ENCODE peak calls at places on chromosomes 13 and 19, in eight cellular contexts. One of them, this sample, is unnamed.

GRCh38 chr19:7196721-7197168 is 97.5 kb downstream of the INSR start:
- DNase-seq in HL-60: no peak
- DNase-seq in foreskin fibroblast: no peak
- DNase-seq in fibroblast of lung: peak
- DNase-seq in HCT116: no peak
- DNase-seq in astrocyte of the cerebellum: no peak
- DNase-seq in cardiac fibroblast: peak
- DNase-seq in cardiac muscle cell: no peak
- DNase-seq in this sample: no peak

GRCh38 chr13:35475960-35476943 is at the start of gene MAB21L1:
- DNase-seq in foreskin fibroblast: peak
- DNase-seq in astrocyte of the cerebellum: peak
- DNase-seq in cardiac fibroblast: peak
- DNase-seq in cardiac muscle cell: peak
- DNase-seq in fibroblast of lung: peak
- DNase-seq in HL-60: no peak
- DNase-seq in HCT116: no peak
- DNase-seq in this sample: no peak

GRCh38 chr19:17762505-17763229 is 11.4 kb downstream of the FCHO1 start:
- DNase-seq in cardiac muscle cell: peak
- DNase-seq in HCT116: no peak
- DNase-seq in fibroblast of lung: peak
- DNase-seq in astrocyte of the cerebellum: peak
- DNase-seq in HL-60: no peak
- DNase-seq in cardiac fibroblast: peak
- DNase-seq in foreskin fibroblast: peak
- DNase-seq in this sample: no peak

GRCh38 chr19:32296694-32297093 is 48.7 kb upstream of the ZNF507 start:
- DNase-seq in cardiac muscle cell: no peak
- DNase-seq in fibroblast of lung: no peak
- DNase-seq in cardiac fibroblast: no peak
- DNase-seq in astrocyte of the cerebellum: no peak
- DNase-seq in foreskin fibroblast: no peak
- DNase-seq in HCT116: no peak
- DNase-seq in HL-60: no peak
- DNase-seq in this sample: no peak

GRCh38 chr13:109647046-109647445 is 139.3 kb downstream of the IRS2 start:
- DNase-seq in fibroblast of lung: no peak
- DNase-seq in HCT116: no peak
- DNase-seq in cardiac fibroblast: peak
- DNase-seq in foreskin fibroblast: no peak
- DNase-seq in HL-60: no peak
- DNase-seq in astrocyte of the cerebellum: no peak
- DNase-seq in cardiac muscle cell: no peak
- DNase-seq in this sample: no peak

GRCh38 chr13:102128216-102128800 is 273.5 kb downstream of the FGF14 start:
- DNase-seq in fibroblast of lung: peak
- DNase-seq in HCT116: no peak
- DNase-seq in cardiac fibroblast: no peak
- DNase-seq in astrocyte of the cerebellum: peak
- DNase-seq in foreskin fibroblast: peak
- DNase-seq in cardiac muscle cell: no peak
- DNase-seq in HL-60: no peak
- DNase-seq in this sample: no peak

GRCh38 chr13:21537105-21537504 is 66.9 kb downstream of the MICU2 start:
- DNase-seq in cardiac fibroblast: peak
- DNase-seq in fibroblast of lung: peak
- DNase-seq in foreskin fibroblast: no peak
- DNase-seq in cardiac muscle cell: no peak
- DNase-seq in HL-60: no peak
- DNase-seq in HCT116: no peak
- DNase-seq in astrocyte of the cerebellum: no peak
- DNase-seq in this sample: no peak

GRCh38 chr19:343941-344624 is 513 bp downstream of the MIER2 start:
- DNase-seq in HL-60: no peak
- DNase-seq in HCT116: no peak
- DNase-seq in foreskin fibroblast: no peak
- DNase-seq in cardiac fibroblast: peak
- DNase-seq in fibroblast of lung: peak
- DNase-seq in cardiac muscle cell: peak
- DNase-seq in astrocyte of the cerebellum: no peak
- DNase-seq in this sample: no peak

GRCh38 chr13:94192576-94192975 is 286.9 kb downstream of the DCT start:
- DNase-seq in foreskin fibroblast: no peak
- DNase-seq in cardiac fibroblast: peak
- DNase-seq in HCT116: no peak
- DNase-seq in astrocyte of the cerebellum: no peak
- DNase-seq in cardiac muscle cell: peak
- DNase-seq in HL-60: no peak
- DNase-seq in fibroblast of lung: peak
- DNase-seq in this sample: no peak

GRCh38 chr13:43268632-43269031 is 245.2 kb downstream of the DNAJC15 start:
- DNase-seq in cardiac muscle cell: peak
- DNase-seq in astrocyte of the cerebellum: no peak
- DNase-seq in cardiac fibroblast: peak
- DNase-seq in HL-60: no peak
- DNase-seq in fibroblast of lung: no peak
- DNase-seq in HCT116: no peak
- DNase-seq in foreskin fibroblast: no peak
- DNase-seq in this sample: no peak

GRCh38 chr13:111115051-111115840 is at the start of gene ARHGEF7:
- DNase-seq in HL-60: no peak
- DNase-seq in astrocyte of the cerebellum: no peak
- DNase-seq in HCT116: no peak
- DNase-seq in cardiac muscle cell: peak
- DNase-seq in cardiac fibroblast: no peak
- DNase-seq in fibroblast of lung: no peak
- DNase-seq in foreskin fibroblast: no peak
- DNase-seq in this sample: no peak

GRCh38 chr13:44040754-44041100 is 161.0 kb downstream of the LACC1 start:
- DNase-seq in HL-60: no peak
- DNase-seq in HCT116: no peak
- DNase-seq in astrocyte of the cerebellum: no peak
- DNase-seq in cardiac muscle cell: no peak
- DNase-seq in foreskin fibroblast: peak
- DNase-seq in fibroblast of lung: peak
- DNase-seq in cardiac fibroblast: peak
- DNase-seq in this sample: peak

GRCh38 chr19:43620061-43621001 is 902 bp upstream of the ZNF428 start:
- DNase-seq in astrocyte of the cerebellum: no peak
- DNase-seq in HL-60: no peak
- DNase-seq in cardiac fibroblast: no peak
- DNase-seq in fibroblast of lung: no peak
- DNase-seq in foreskin fibroblast: no peak
- DNase-seq in cardiac muscle cell: no peak
- DNase-seq in HCT116: no peak
- DNase-seq in this sample: no peak

GRCh38 chr13:21933001-21933400 is 262.1 kb downstream of the FGF9 start:
- DNase-seq in HL-60: no peak
- DNase-seq in cardiac muscle cell: no peak
- DNase-seq in foreskin fibroblast: no peak
- DNase-seq in astrocyte of the cerebellum: no peak
- DNase-seq in HCT116: no peak
- DNase-seq in fibroblast of lung: no peak
- DNase-seq in cardiac fibroblast: no peak
- DNase-seq in this sample: no peak

GRCh38 chr19:1098177-1099051 is 3.2 kb upstream of the POLR2E start:
- DNase-seq in foreskin fibroblast: peak
- DNase-seq in fibroblast of lung: no peak
- DNase-seq in HL-60: no peak
- DNase-seq in HCT116: no peak
- DNase-seq in cardiac muscle cell: no peak
- DNase-seq in astrocyte of the cerebellum: no peak
- DNase-seq in cardiac fibroblast: no peak
- DNase-seq in this sample: no peak

DNA sequence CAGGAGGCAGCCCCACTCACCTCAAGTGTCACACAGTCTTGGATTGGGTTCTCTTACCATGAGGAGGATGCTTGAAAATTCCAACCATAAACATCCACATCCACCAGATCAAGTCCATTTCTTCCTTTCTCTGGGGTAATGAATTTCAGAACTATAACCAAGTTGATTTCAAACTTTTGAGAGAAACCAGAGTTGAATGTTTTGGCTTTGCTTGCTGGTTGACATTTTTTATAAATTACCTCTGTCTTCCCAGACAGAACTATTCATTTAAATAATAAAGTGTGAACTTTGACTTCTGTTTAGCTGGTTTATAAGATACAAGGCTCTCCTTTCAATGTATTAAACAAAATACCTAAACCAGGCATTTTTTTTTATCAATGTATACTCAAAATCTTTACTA is 550.7 kb downstream of the KCTD12 start:
- DNase-seq in cardiac fibroblast: no peak
- DNase-seq in fibroblast of lung: no peak
- DNase-seq in HL-60: no peak
- DNase-seq in astrocyte of the cerebellum: no peak
- DNase-seq in HCT116: no peak
- DNase-seq in cardiac muscle cell: no peak
- DNase-seq in foreskin fibroblast: no peak
- DNase-seq in this sample: no peak
- TF ChIP-seq CTCF in cardiac fibroblast: no peak
- TF ChIP-seq CTCF in fibroblast of lung: no peak
- TF ChIP-seq CTCF in HL-60: no peak
- TF ChIP-seq CTCF in astrocyte of the cerebellum: no peak
- TF ChIP-seq CTCF in HCT116: no peak
- TF ChIP-seq CTCF in cardiac muscle cell: no peak
- TF ChIP-seq CTCF in foreskin fibroblast: no peak
- TF ChIP-seq CTCF in this sample: no peak

GRCh38 chr19:55468054-55468393 is 3.5 kb upstream of the C19orf85 start:
- DNase-seq in cardiac fibroblast: no peak
- DNase-seq in HCT116: no peak
- DNase-seq in cardiac muscle cell: no peak
- DNase-seq in foreskin fibroblast: no peak
- DNase-seq in astrocyte of the cerebellum: no peak
- DNase-seq in HL-60: no peak
- DNase-seq in fibroblast of lung: no peak
- DNase-seq in this sample: no peak
- TF ChIP-seq CTCF in cardiac fibroblast: no peak
- TF ChIP-seq CTCF in HCT116: no peak
- TF ChIP-seq CTCF in cardiac muscle cell: no peak
- TF ChIP-seq CTCF in foreskin fibroblast: no peak
- TF ChIP-seq CTCF in astrocyte of the cerebellum: no peak
- TF ChIP-seq CTCF in HL-60: no peak
- TF ChIP-seq CTCF in fibroblast of lung: no peak
- TF ChIP-seq CTCF in this sample: no peak

GRCh38 chr19:56332695-56333094 is 18.1 kb upstream of the ZSCAN5A start:
- DNase-seq in astrocyte of the cerebellum: no peak
- DNase-seq in foreskin fibroblast: no peak
- DNase-seq in fibroblast of lung: no peak
- DNase-seq in HCT116: no peak
- DNase-seq in cardiac fibroblast: no peak
- DNase-seq in cardiac muscle cell: no peak
- DNase-seq in HL-60: no peak
- DNase-seq in this sample: no peak

GRCh38 chr19:56333506-56333905 is 18.9 kb upstream of the ZSCAN5A start:
- DNase-seq in cardiac fibroblast: peak
- DNase-seq in HCT116: peak
- DNase-seq in fibroblast of lung: peak
- DNase-seq in HL-60: peak
- DNase-seq in cardiac muscle cell: peak
- DNase-seq in foreskin fibroblast: peak
- DNase-seq in astrocyte of the cerebellum: peak
- DNase-seq in this sample: no peak
- TF ChIP-seq CTCF in cardiac fibroblast: peak
- TF ChIP-seq CTCF in HCT116: peak
- TF ChIP-seq CTCF in fibroblast of lung: peak
- TF ChIP-seq CTCF in HL-60: peak
- TF ChIP-seq CTCF in cardiac muscle cell: peak
- TF ChIP-seq CTCF in foreskin fibroblast: peak
- TF ChIP-seq CTCF in astrocyte of the cerebellum: peak
- TF ChIP-seq CTCF in this sample: peak

GRCh38 chr19:13604902-13605586 is 98.8 kb upstream of the CACNA1A start:
- DNase-seq in astrocyte of the cerebellum: no peak
- DNase-seq in HL-60: no peak
- DNase-seq in fibroblast of lung: no peak
- DNase-seq in foreskin fibroblast: no peak
- DNase-seq in HCT116: no peak
- DNase-seq in cardiac fibroblast: no peak
- DNase-seq in cardiac muscle cell: no peak
- DNase-seq in this sample: no peak

GRCh38 chr19:13613447-13613846 is 107.2 kb upstream of the CACNA1A start:
- DNase-seq in foreskin fibroblast: no peak
- DNase-seq in HCT116: no peak
- DNase-seq in cardiac fibroblast: no peak
- DNase-seq in HL-60: no peak
- DNase-seq in astrocyte of the cerebellum: no peak
- DNase-seq in cardiac muscle cell: no peak
- DNase-seq in fibroblast of lung: no peak
- DNase-seq in this sample: no peak

GRCh38 chr19:13606156-13606555 is 99.9 kb upstream of the CACNA1A start:
- DNase-seq in astrocyte of the cerebellum: no peak
- DNase-seq in HL-60: no peak
- DNase-seq in fibroblast of lung: no peak
- DNase-seq in cardiac muscle cell: no peak
- DNase-seq in foreskin fibroblast: no peak
- DNase-seq in HCT116: no peak
- DNase-seq in cardiac fibroblast: no peak
- DNase-seq in this sample: no peak

GRCh38 chr19:13611596-13611995 is 105.3 kb upstream of the CACNA1A start:
- DNase-seq in cardiac fibroblast: no peak
- DNase-seq in fibroblast of lung: no peak
- DNase-seq in cardiac muscle cell: no peak
- DNase-seq in HCT116: no peak
- DNase-seq in astrocyte of the cerebellum: no peak
- DNase-seq in HL-60: no peak
- DNase-seq in foreskin fibroblast: no peak
- DNase-seq in this sample: no peak

DNA sequence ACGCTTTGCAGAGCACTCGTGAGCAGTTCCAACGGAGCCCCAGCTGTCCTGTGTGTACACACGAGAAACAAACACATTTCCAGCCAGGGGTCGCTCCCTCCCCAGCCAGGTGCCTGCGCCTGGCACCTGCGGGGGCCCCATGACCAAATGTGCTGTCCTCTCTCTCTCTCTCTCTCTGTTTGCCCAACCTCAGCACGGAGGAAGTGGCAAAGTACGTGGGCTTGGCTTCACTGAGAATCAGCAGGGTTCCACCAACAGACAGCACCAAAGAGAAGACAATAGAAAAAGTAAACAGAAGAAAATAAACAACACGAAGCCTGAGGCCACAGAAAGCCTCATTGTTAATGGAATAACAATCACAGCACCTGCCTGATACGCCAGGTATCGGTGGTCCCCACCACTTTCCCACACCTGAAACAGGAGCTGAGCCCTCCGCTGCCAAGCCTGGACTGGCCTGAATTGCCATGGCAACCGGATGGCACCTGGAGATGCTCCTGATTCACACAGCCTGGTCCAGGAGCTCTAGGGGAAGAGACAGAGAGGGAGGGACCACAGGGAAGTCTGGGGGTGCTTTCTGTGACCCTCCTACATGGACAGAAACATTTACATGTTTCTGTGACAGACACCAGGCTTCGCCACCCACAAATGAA is 103.9 kb upstream of the CACNA1A start:
- DNase-seq in foreskin fibroblast: no peak
- DNase-seq in astrocyte of the cerebellum: no peak
- DNase-seq in cardiac muscle cell: peak
- DNase-seq in HL-60: no peak
- DNase-seq in HCT116: no peak
- DNase-seq in cardiac fibroblast: no peak
- DNase-seq in fibroblast of lung: no peak
- DNase-seq in this sample: no peak
- TF ChIP-seq CTCF in foreskin fibroblast: no peak
- TF ChIP-seq CTCF in astrocyte of the cerebellum: no peak
- TF ChIP-seq CTCF in cardiac muscle cell: no peak
- TF ChIP-seq CTCF in HL-60: no peak
- TF ChIP-seq CTCF in HCT116: peak
- TF ChIP-seq CTCF in cardiac fibroblast: no peak
- TF ChIP-seq CTCF in fibroblast of lung: no peak
- TF ChIP-seq CTCF in this sample: no peak

GRCh38 chr19:56764296-56764695 is 76.2 kb downstream of the PEG3 start:
- DNase-seq in HL-60: no peak
- DNase-seq in foreskin fibroblast: no peak
- DNase-seq in fibroblast of lung: no peak
- DNase-seq in astrocyte of the cerebellum: no peak
- DNase-seq in cardiac fibroblast: no peak
- DNase-seq in HCT116: no peak
- DNase-seq in cardiac muscle cell: no peak
- DNase-seq in this sample: no peak
- TF ChIP-seq CTCF in HL-60: no peak
- TF ChIP-seq CTCF in foreskin fibroblast: no peak
- TF ChIP-seq CTCF in fibroblast of lung: no peak
- TF ChIP-seq CTCF in astrocyte of the cerebellum: no peak
- TF ChIP-seq CTCF in cardiac fibroblast: no peak
- TF ChIP-seq CTCF in HCT116: peak
- TF ChIP-seq CTCF in cardiac muscle cell: no peak
- TF ChIP-seq CTCF in this sample: no peak

This sample was measured in AG04449.